ENCODE peak calls at places on chromosome X, in six cellular contexts. J is PC-9, C is A549, Q is mesenchymal stem cell, S is mesendoderm, U is mammary epithelial cell. W is an unnamed sample.

GRCh38 chrX:153687121-153688039 is at the start of gene SLC6A8:
- DNase-seq in J (no peak), C (peak), Q (peak), S (peak), U (peak), W (peak)

GRCh38 chrX:69018416-69019072 is 146.7 kb downstream of the PJA1 start:
- DNase-seq in J (no peak), C (no peak), Q (no peak), S (no peak), U (no peak), W (no peak)

GRCh38 chrX:128616933-128617332 is 564.7 kb upstream of the ACTRT1 start:
- DNase-seq in J (no peak), C (no peak), Q (no peak), S (no peak), U (peak), W (no peak)

GRCh38 chrX:23333842-23334535 is 660 bp upstream of the PTCHD1 start:
- DNase-seq in J (no peak), C (no peak), Q (no peak), S (peak), U (no peak), W (peak)

GRCh38 chrX:75273483-75273882 is 402 bp upstream of the UPRT start:
- DNase-seq in J (no peak), C (no peak), Q (peak), S (peak), U (no peak), W (peak)

GRCh38 chrX:9369802-9370291 is 95.0 kb upstream of the TBL1X start:
- DNase-seq in J (no peak), C (no peak), Q (no peak), S (no peak), U (no peak), W (no peak)

GRCh38 chrX:22690116-22690515 is 309.6 kb upstream of the DDX53 start:
- DNase-seq in J (no peak), C (no peak), Q (peak), S (peak), U (no peak), W (peak)

GRCh38 chrX:51332188-51332942 is at the start of gene NUDT10:
- DNase-seq in J (no peak), C (peak), Q (peak), S (peak), U (peak), W (peak)

GRCh38 chrX:128106630-128107029 is 54.4 kb upstream of the ACTRT1 start:
- DNase-seq in J (no peak), C (peak), Q (peak), S (peak), U (no peak), W (peak)

GRCh38 chrX:45322820-45323219 is 122.1 kb upstream of the DIPK2B start:
- DNase-seq in J (no peak), C (peak), Q (peak), S (peak), U (peak), W (no peak)

GRCh38 chrX:781216-782211 is 150.9 kb downstream of the SHOX start:
- DNase-seq in J (no peak), C (no peak), Q (no peak), S (no peak), U (no peak), W (no peak)

GRCh38 chrX:31126205-31126604 is 54.4 kb upstream of the FTHL17 start:
- DNase-seq in J (no peak), C (no peak), Q (peak), S (peak), U (no peak), W (no peak)

GRCh38 chrX:115592997-115593734 is 32.2 kb downstream of the PLS3 start:
- DNase-seq in J (peak), C (no peak), Q (peak), S (peak), U (peak), W (peak)

GRCh38 chrX:71085900-71086299 is 9.8 kb upstream of the FOXO4 start:
- DNase-seq in J (no peak), C (no peak), Q (no peak), S (no peak), U (no peak), W (no peak)

GRCh38 chrX:119015407-119016242 is 41.2 kb downstream of the LONRF3 start:
- DNase-seq in J (peak), C (peak), Q (peak), S (peak), U (peak), W (peak)

GRCh38 chrX:41300758-41301437 is 33.1 kb upstream of the DDX3X start:
- DNase-seq in J (peak), C (peak), Q (peak), S (no peak), U (no peak), W (no peak)

GRCh38 chrX:5236096-5236495 is 992.6 kb downstream of the NLGN4X start:
- DNase-seq in J (no peak), C (peak), Q (peak), S (peak), U (peak), W (peak)

GRCh38 chrX:54824722-54825121 is 17.2 kb downstream of the MAGED2 start:
- DNase-seq in J (no peak), C (no peak), Q (no peak), S (no peak), U (no peak), W (no peak)

GRCh38 chrX:136214551-136214950 is 36.6 kb downstream of the MAP7D3 start:
- DNase-seq in J (peak), C (no peak), Q (peak), S (peak), U (no peak), W (peak)

GRCh38 chrX:132181364-132181763 is 37.9 kb downstream of the RAP2C start:
- DNase-seq in J (peak), C (no peak), Q (no peak), S (no peak), U (peak), W (no peak)

GRCh38 chrX:9503261-9503660 is 38.4 kb downstream of the TBL1X start:
- DNase-seq in J (no peak), C (no peak), Q (no peak), S (no peak), U (no peak), W (no peak)

GRCh38 chrX:29535212-29536162 is 679.9 kb upstream of the MAGEB2 start:
- DNase-seq in J (no peak), C (peak), Q (peak), S (peak), U (peak), W (no peak)

GRCh38 chrX:13085533-13085932 is 41.1 kb upstream of the FAM9C start:
- DNase-seq in J (no peak), C (no peak), Q (no peak), S (no peak), U (no peak), W (no peak)

GRCh38 chrX:38839269-38839668 is 38.0 kb downstream of the MID1IP1 start:
- DNase-seq in J (no peak), C (no peak), Q (no peak), S (no peak), U (no peak), W (peak)
- H3K4me2 ChIP-seq in J (no peak), C (no peak), Q (no peak), S (no peak), U (no peak), W (peak)

GRCh38 chrX:100747090-100747489 is 15.2 kb upstream of the SYTL4 start:
- DNase-seq in J (no peak), C (no peak), Q (no peak), S (no peak), U (no peak), W (no peak)
- H3K4me2 ChIP-seq in J (no peak), C (no peak), Q (no peak), S (no peak), U (no peak), W (no peak)

GRCh38 chrX:65821721-65822496 is 154.5 kb downstream of the MSN start:
- DNase-seq in J (no peak), C (no peak), Q (no peak), S (peak), U (no peak), W (no peak)
- H3K4me2 ChIP-seq in J (no peak), C (peak), Q (no peak), S (no peak), U (peak), W (no peak)

GRCh38 chrX:74118503-74118902 is 185.5 kb upstream of the ZCCHC13 start:
- DNase-seq in J (peak), C (no peak), Q (no peak), S (peak), U (peak), W (no peak)

GRCh38 chrX:74117962-74118361 is 186.0 kb upstream of the ZCCHC13 start:
- DNase-seq in J (no peak), C (no peak), Q (no peak), S (peak), U (no peak), W (no peak)

DNA sequence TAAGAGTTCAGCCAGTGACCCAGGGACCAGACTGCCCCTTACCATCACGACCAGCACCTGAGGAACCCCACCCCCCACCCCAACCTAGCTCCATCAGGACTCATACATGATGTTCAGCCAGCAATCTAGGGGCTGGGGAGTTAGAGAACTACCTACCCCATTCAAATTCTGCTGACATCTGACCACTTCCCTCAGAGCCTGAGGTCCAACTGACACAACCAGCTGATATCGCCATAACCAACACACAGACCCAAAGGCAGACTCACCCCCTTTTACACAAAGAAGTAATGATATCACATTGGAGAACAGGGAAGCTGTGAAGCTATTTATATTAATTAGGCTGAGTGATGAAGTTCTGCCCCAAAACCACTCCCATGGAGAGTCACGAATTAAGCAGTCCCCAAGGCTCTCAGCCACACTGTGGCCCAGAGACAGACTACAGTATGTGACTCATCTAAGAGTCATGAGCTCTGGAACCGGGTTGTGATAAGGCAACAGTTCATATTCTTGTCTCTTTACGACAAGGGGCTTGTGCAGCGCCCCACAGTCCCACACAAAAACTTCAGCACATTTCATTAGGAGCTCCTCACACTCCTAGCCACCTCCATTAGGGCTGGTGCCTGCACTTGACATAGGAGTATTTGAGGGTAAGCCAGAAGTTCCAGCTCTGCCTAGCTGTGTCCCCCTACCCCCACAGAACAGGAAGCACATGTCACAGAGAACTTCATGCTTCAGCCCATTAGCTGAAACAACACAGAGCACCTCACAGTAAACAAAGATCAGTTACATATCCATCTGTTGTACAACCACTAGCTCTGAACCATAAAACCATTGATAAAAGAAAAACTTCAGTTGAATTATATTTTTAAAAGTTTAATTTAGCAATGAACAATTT is 184.7 kb upstream of the ZCCHC13 start:
- DNase-seq in J (peak), C (peak), Q (peak), S (peak), U (peak), W (no peak)
- H3K4me2 ChIP-seq in J (peak), C (peak), Q (no peak), S (no peak), U (peak), W (no peak)

GRCh38 chrX:2584216-2584615 is 83.4 kb upstream of the DHRSX start:
- DNase-seq in J (no peak), C (no peak), Q (no peak), S (no peak), U (no peak), W (no peak)
- H3K4me2 ChIP-seq in J (no peak), C (peak), Q (peak), S (no peak), U (no peak), W (peak)

W was measured in hepatocyte.